ENCODE peak calls at places on chromosomes 16 and 17, in eight cellular contexts. X is stimulated activated CD4-positive, alpha-beta T cell treated with anti-CD3 and anti-CD28 coated beads, Interleukin-1b, Interleukin-23, amount 100 ng/mL, for 4 hours; J is Caki2; P is epithelial cell of proximal tubule; C is activated naive CD4-positive, alpha-beta T cell treated with anti-CD3 and anti-CD28 coated beads for 36 hours; G is NCI-H748 treated with DMSO at 0.1 percent for 48 hours; K is sigmoid colon; D is stimulated activated CD8-positive, alpha-beta memory T cell treated with anti-CD3 and anti-CD28 coated beads, Interleukin-2, amount 100 ng/mL, for 48 hours. Y is an unnamed sample.

GRCh38 chr16:72241930-72242329 is 70.0 kb upstream of the PMFBP1 start:
- DNase-seq in X (no peak), J (peak; percentile 55), P (no peak), C (no peak), G (peak; percentile 62), K (no peak), D (no peak), Y (no peak)

GRCh38 chr17:50569592-50569991 is 9.1 kb downstream of the CACNA1G start:
- DNase-seq in X (no peak), J (no peak), P (no peak), C (no peak), G (no peak), K (no peak), D (no peak), Y (no peak)

GRCh38 chr17:77701996-77702395 is 256.5 kb upstream of the TNRC6C start:
- DNase-seq in X (no peak), J (no peak), P (no peak), C (no peak), G (no peak), K (no peak), D (no peak), Y (no peak)

GRCh38 chr16:4869147-4869790 is 22.0 kb downstream of the UBN1 start:
- DNase-seq in X (no peak), J (no peak), P (no peak), C (no peak), G (no peak), K (no peak), D (no peak), Y (no peak)

GRCh38 chr16:2752035-2752849 is at the start of gene SRRM2:
- DNase-seq in X (peak; percentile 88), J (peak; percentile 99), P (peak; percentile 64), C (peak; percentile 97), G (peak; percentile 72), K (peak; percentile 98), D (peak; percentile 93), Y (peak; percentile 97)

GRCh38 chr17:66829386-66829864 is 5.5 kb upstream of the CACNG5 start:
- DNase-seq in X (no peak), J (no peak), P (peak; percentile 6), C (peak; percentile 56), G (no peak), K (peak; percentile 63), D (no peak), Y (peak; percentile 67)

GRCh38 chr16:4666537-4667202 is 26.7 kb upstream of the NUDT16L1 start:
- DNase-seq in X (no peak), J (no peak), P (no peak), C (no peak), G (no peak), K (no peak), D (no peak), Y (peak; percentile 53)

GRCh38 chr17:79174905-79175856 is 100.6 kb downstream of the ENGASE start:
- DNase-seq in X (no peak), J (peak; percentile 33), P (no peak), C (no peak), G (no peak), K (no peak), D (no peak), Y (no peak)

GRCh38 chr16:61929801-61930200 is 106.4 kb downstream of the CDH8 start:
- DNase-seq in X (no peak), J (no peak), P (no peak), C (no peak), G (no peak), K (no peak), D (no peak), Y (no peak)

GRCh38 chr17:2137342-2138098 is 82.6 kb downstream of the HIC1 start:
- DNase-seq in X (no peak), J (peak; percentile 67), P (no peak), C (no peak), G (no peak), K (no peak), D (no peak), Y (no peak)

GRCh38 chr17:82103588-82104451 is 5.8 kb upstream of the FASN start:
- DNase-seq in X (no peak), J (no peak), P (no peak), C (no peak), G (no peak), K (peak; percentile 91), D (no peak), Y (peak; percentile 86)

GRCh38 chr17:38674013-38674748 is 576 bp downstream of the EPOP start:
- DNase-seq in X (peak; percentile 34), J (no peak), P (no peak), C (peak; percentile 57), G (no peak), K (no peak), D (peak; percentile 34), Y (no peak)

GRCh38 chr17:1047886-1048470 is 51.0 kb downstream of the TIMM22 start:
- DNase-seq in X (no peak), J (no peak), P (no peak), C (no peak), G (no peak), K (no peak), D (no peak), Y (no peak)

GRCh38 chr16:89325861-89326471 is 108.5 kb downstream of the ZNF778 start:
- DNase-seq in X (no peak), J (peak; percentile 69), P (no peak), C (peak; percentile 44), G (no peak), K (peak; percentile 87), D (no peak), Y (peak; percentile 69)

GRCh38 chr16:25157476-25157875 is 45.9 kb downstream of the LCMT1 start:
- DNase-seq in X (no peak), J (peak; percentile 55), P (no peak), C (no peak), G (no peak), K (no peak), D (no peak), Y (no peak)

GRCh38 chr16:1708768-1709180 is 2.8 kb downstream of the MAPK8IP3 start:
- DNase-seq in X (no peak), J (no peak), P (no peak), C (no peak), G (no peak), K (no peak), D (no peak), Y (no peak)

GRCh38 chr17:18187226-18187625 is 3.6 kb downstream of the ALKBH5 start:
- DNase-seq in X (no peak), J (no peak), P (no peak), C (no peak), G (no peak), K (no peak), D (no peak), Y (no peak)

GRCh38 chr17:4939554-4939803 is 367 bp downstream of the SLC25A11 start:
- DNase-seq in X (no peak), J (no peak), P (no peak), C (peak; percentile 27), G (no peak), K (peak; percentile 81), D (no peak), Y (no peak)

GRCh38 chr17:74215332-74215727 is 2.0 kb downstream of the TTYH2 start:
- DNase-seq in X (no peak), J (no peak), P (no peak), C (no peak), G (no peak), K (no peak), D (no peak), Y (no peak)

GRCh38 chr17:30380106-30380420 is 1.3 kb downstream of the CPD start:
- DNase-seq in X (no peak), J (no peak), P (no peak), C (no peak), G (no peak), K (no peak), D (no peak), Y (no peak)

GRCh38 chr16:3698941-3699340 is 18.4 kb downstream of the TRAP1 start:
- DNase-seq in X (no peak), J (no peak), P (no peak), C (no peak), G (no peak), K (no peak), D (no peak), Y (no peak)

GRCh38 chr17:82204831-82205719 is 7.6 kb downstream of the CCDC57 start:
- DNase-seq in X (no peak), J (peak; percentile 65), P (peak; percentile 26), C (peak; percentile 66), G (peak; percentile 5), K (no peak), D (no peak), Y (no peak)

GRCh38 chr17:4161560-4162221 is 18.7 kb downstream of the CYB5D2 start:
- DNase-seq in X (no peak), J (no peak), P (no peak), C (no peak), G (no peak), K (no peak), D (no peak), Y (no peak)

GRCh38 chr16:83814654-83814985 is 6.8 kb downstream of the HSBP1 start:
- DNase-seq in X (no peak), J (no peak), P (no peak), C (no peak), G (no peak), K (no peak), D (no peak), Y (no peak)

GRCh38 chr16:24670623-24671454 is 58.6 kb upstream of the TNRC6A start:
- DNase-seq in X (no peak), J (peak; percentile 99), P (peak; percentile 79), C (peak; percentile 62), G (peak; percentile 14), K (peak; percentile 87), D (no peak), Y (peak; percentile 60)

GRCh38 chr17:81394831-81395599 is at the start of gene BAHCC1:
- DNase-seq in X (peak; percentile 88), J (peak; percentile 100), P (peak; percentile 93), C (peak; percentile 95), G (peak; percentile 99), K (peak; percentile 100), D (peak; percentile 88), Y (peak; percentile 100)

GRCh38 chr17:81386646-81387234 is 8.5 kb upstream of the BAHCC1 start:
- DNase-seq in X (no peak), J (no peak), P (no peak), C (peak; percentile 32), G (no peak), K (no peak), D (no peak), Y (no peak)

GRCh38 chr17:61635913-61636432 is 45.0 kb upstream of the NACA2 start:
- DNase-seq in X (no peak), J (peak; percentile 22), P (no peak), C (peak; percentile 78), G (peak; percentile 52), K (no peak), D (peak; percentile 4), Y (no peak)

GRCh38 chr17:39820541-39820940 is 43.6 kb downstream of the IKZF3 start:
- DNase-seq in X (no peak), J (no peak), P (no peak), C (peak; percentile 17), G (no peak), K (no peak), D (no peak), Y (no peak)

GRCh38 chr17:14942511-14943185 is 322.5 kb downstream of the PMP22 start:
- DNase-seq in X (no peak), J (peak; percentile 6), P (no peak), C (no peak), G (no peak), K (no peak), D (no peak), Y (no peak)

Y was measured in sciatic nerve.